ENCODE peak calls at places on chromosomes 13 and 19, in six cellular contexts. J, Z, T, V, H and G are unnamed samples.

GRCh38 chr13:92989301-92989700 is 237.3 kb upstream of the GPC6 start:
- DNase-seq in J (no peak), Z (no peak), T (no peak), V (no peak), H (no peak), G (no peak)

GRCh38 chr19:35544110-35544802 is 1.2 kb upstream of the TMEM147 start:
- DNase-seq in J (no peak), Z (no peak), T (no peak), V (no peak), H (no peak), G (no peak)

GRCh38 chr13:20191311-20191901 is 1.3 kb downstream of the GJB2 start:
- DNase-seq in J (peak; percentile 62), Z (no peak), T (no peak), V (no peak), H (no peak), G (no peak)

GRCh38 chr13:41244555-41244954 is 18.8 kb downstream of the MTRF1 start:
- DNase-seq in J (no peak), Z (no peak), T (no peak), V (peak; percentile 17), H (peak; percentile 5), G (no peak)

GRCh38 chr19:35461050-35461449 is 13.0 kb downstream of the FFAR2 start:
- DNase-seq in J (no peak), Z (peak; percentile 33), T (no peak), V (no peak), H (no peak), G (no peak)

GRCh38 chr19:3028305-3029069 is 593 bp downstream of the TLE2 start:
- DNase-seq in J (no peak), Z (no peak), T (no peak), V (no peak), H (no peak), G (no peak)

GRCh38 chr13:21812192-21812626 is 141.3 kb downstream of the FGF9 start:
- DNase-seq in J (no peak), Z (no peak), T (no peak), V (no peak), H (no peak), G (no peak)

GRCh38 chr19:8506402-8506957 is 4.0 kb upstream of the PRAM1 start:
- DNase-seq in J (no peak), Z (no peak), T (no peak), V (no peak), H (no peak), G (no peak)

GRCh38 chr19:17784201-17785008 is 10.5 kb upstream of the B3GNT3 start:
- DNase-seq in J (no peak), Z (peak; percentile 41), T (peak; percentile 71), V (peak; percentile 55), H (peak; percentile 74), G (peak; percentile 67)

GRCh38 chr19:32646556-32646955 is 28.4 kb downstream of the ANKRD27 start:
- DNase-seq in J (no peak), Z (no peak), T (no peak), V (no peak), H (no peak), G (no peak)

GRCh38 chr19:18274303-18274775 is at the start of gene IQCN:
- DNase-seq in J (no peak), Z (no peak), T (no peak), V (peak; percentile 29), H (peak; percentile 68), G (no peak)

GRCh38 chr19:32691952-32692726 is 518 bp downstream of the NUDT19 start:
- DNase-seq in J (peak; percentile 79), Z (peak; percentile 67), T (peak; percentile 87), V (peak; percentile 48), H (peak; percentile 78), G (peak; percentile 68)

GRCh38 chr19:38079926-38080380 is 144.1 kb downstream of the DPF1 start:
- DNase-seq in J (no peak), Z (no peak), T (no peak), V (peak; percentile 86), H (peak; percentile 71), G (no peak)

GRCh38 chr19:38666662-38667448 is 19.4 kb downstream of the ACTN4 start:
- DNase-seq in J (no peak), Z (no peak), T (no peak), V (peak; percentile 63), H (peak; percentile 85), G (no peak)

GRCh38 chr19:18863843-18864362 is 32.1 kb downstream of the CERS1 start:
- DNase-seq in J (no peak), Z (no peak), T (peak; percentile 46), V (no peak), H (no peak), G (no peak)

GRCh38 chr19:47124937-47125668 is 5.5 kb upstream of the SAE1 start:
- DNase-seq in J (no peak), Z (no peak), T (no peak), V (peak; percentile 47), H (peak; percentile 82), G (no peak)

GRCh38 chr19:14405380-14405757 is 13.8 kb downstream of the DDX39A start:
- DNase-seq in J (no peak), Z (no peak), T (no peak), V (no peak), H (no peak), G (no peak)

GRCh38 chr13:91398413-91399188 is at the start of gene GPC5:
- DNase-seq in J (peak; percentile 75), Z (peak; percentile 84), T (peak; percentile 83), V (peak; percentile 45), H (peak; percentile 53), G (peak; percentile 70)

GRCh38 chr13:23899555-23899954 is 2.3 kb upstream of the C1QTNF9B start:
- DNase-seq in J (no peak), Z (no peak), T (no peak), V (peak; percentile 64), H (peak; percentile 59), G (no peak)

DNA sequence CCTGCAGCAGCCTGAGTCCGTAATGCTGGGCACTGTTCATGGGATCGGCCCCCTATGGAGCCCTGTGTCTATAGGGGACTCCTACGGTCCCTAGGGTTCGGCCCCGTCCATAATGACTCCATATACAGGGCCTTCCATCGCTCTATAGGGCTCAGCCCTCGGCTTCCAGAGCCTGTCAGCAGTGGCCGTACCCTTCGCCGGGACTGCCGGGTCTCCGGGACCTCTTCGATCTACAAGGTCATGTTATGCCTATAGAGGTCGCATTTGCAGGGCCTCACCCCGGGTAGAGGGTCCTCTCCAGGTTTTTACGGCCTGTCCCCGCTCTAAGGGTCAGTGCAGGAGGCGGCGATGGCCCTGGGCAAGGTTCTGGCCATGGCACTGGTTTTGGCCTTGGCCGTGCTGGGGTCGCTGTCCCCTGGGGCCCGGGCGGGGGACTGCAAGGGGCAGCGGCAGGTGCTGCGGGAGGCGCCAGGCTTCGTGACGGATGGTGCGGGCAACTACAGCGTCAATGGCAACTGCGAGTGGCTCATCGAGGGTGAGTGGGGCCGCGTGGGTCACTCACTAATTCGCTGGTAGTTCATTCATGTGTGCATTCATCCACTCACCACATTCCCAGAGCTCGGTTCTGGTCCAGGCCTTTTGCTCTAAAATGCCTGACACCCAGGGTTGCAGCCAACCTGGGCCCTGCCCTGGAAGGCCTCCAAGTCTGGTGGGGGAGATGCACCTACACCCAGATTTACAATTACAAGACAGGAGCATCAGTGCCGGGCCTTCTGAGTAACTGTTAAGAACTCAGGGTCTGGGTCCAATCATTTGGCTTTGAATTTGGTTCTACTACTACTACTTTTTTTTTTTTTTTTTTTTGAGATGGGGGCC is 699 bp downstream of the MEGF8 start:
- DNase-seq in J (no peak), Z (no peak), T (no peak), V (no peak), H (no peak), G (no peak)
- TF ChIP-seq CTCF in J (no peak), Z (no peak), T (no peak), V (peak; percentile 26), H (no peak), G (no peak)

GRCh38 chr13:43316997-43317396 is 293.6 kb downstream of the DNAJC15 start:
- DNase-seq in J (no peak), Z (no peak), T (no peak), V (peak; percentile 48), H (peak; percentile 78), G (no peak)
- TF ChIP-seq CTCF in J (no peak), Z (no peak), T (no peak), V (no peak), H (no peak), G (no peak)

DNA sequence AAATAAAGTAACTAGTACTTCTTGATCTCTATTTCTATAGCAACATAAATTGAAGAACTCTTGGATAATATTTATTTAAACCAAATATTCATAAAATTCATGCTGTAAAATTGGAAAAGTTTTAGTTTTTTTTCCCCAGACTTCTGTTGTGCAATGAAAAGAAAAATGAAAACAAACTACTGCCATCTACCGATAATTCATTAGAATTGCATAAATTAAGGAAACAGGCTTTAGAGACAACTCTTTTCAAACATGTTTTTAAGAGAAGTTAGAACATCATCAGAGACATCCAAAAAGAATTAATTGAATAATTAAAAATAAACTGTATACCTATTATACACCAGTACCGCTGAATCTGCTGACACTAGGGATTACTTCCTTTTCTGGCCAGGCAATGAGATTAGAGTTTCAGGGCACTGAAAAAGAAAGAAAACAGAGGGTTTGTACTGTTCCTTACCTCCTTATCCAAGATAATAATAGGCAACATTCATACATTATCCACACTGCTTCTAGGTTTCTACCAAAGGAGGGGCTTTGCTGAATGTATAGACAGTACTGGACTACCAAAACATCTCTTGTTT is 4.9 kb downstream of the CCDC122 start:
- DNase-seq in J (no peak), Z (no peak), T (no peak), V (no peak), H (peak; percentile 67), G (no peak)
- TF ChIP-seq CTCF in J (peak; percentile 37), Z (peak; percentile 30), T (peak; percentile 61), V (peak; percentile 18), H (peak; percentile 39), G (peak; percentile 91)

GRCh38 chr19:45913874-45914830 is at the start of gene NANOS2:
- DNase-seq in J (no peak), Z (peak; percentile 34), T (no peak), V (no peak), H (peak; percentile 21), G (no peak)
- TF ChIP-seq CTCF in J (no peak), Z (no peak), T (no peak), V (peak; percentile 19), H (peak; percentile 12), G (no peak)

GRCh38 chr13:32728327-32728726 is 142.1 kb downstream of the PDS5B start:
- DNase-seq in J (no peak), Z (no peak), T (no peak), V (no peak), H (no peak), G (no peak)
- TF ChIP-seq CTCF in J (no peak), Z (no peak), T (no peak), V (no peak), H (no peak), G (no peak)